ENCODE peak calls at places on chromosomes 12 and 14, in four cellular contexts. One of them, this sample, is unnamed.

GRCh38 chr12:88417531-88417930 is 162.7 kb downstream of the KITLG start:
- DNase-seq in NCI-H748 treated with DMSO at 0.1 percent for 48 hours: peak; percentile 54
- DNase-seq in activated naive CD4-positive, alpha-beta T cell: no peak
- DNase-seq in aorta: no peak
- DNase-seq in this sample: no peak

GRCh38 chr14:61511558-61511924 is 183.8 kb upstream of the HIF1A start:
- DNase-seq in activated naive CD4-positive, alpha-beta T cell: peak; percentile 24
- DNase-seq in NCI-H748 treated with DMSO at 0.1 percent for 48 hours: no peak
- DNase-seq in aorta: no peak
- DNase-seq in this sample: peak; percentile 67

GRCh38 chr14:68215628-68216027 is 396.0 kb downstream of the RAD51B start:
- DNase-seq in activated naive CD4-positive, alpha-beta T cell: no peak
- DNase-seq in NCI-H748 treated with DMSO at 0.1 percent for 48 hours: no peak
- DNase-seq in aorta: no peak
- DNase-seq in this sample: no peak

GRCh38 chr12:117384735-117385134 is 23.3 kb upstream of the NOS1 start:
- DNase-seq in activated naive CD4-positive, alpha-beta T cell: no peak
- DNase-seq in aorta: no peak
- DNase-seq in NCI-H748 treated with DMSO at 0.1 percent for 48 hours: no peak
- DNase-seq in this sample: no peak

GRCh38 chr12:119594772-119595445 is 1.3 kb downstream of the TMEM233 start:
- DNase-seq in NCI-H748 treated with DMSO at 0.1 percent for 48 hours: no peak
- DNase-seq in activated naive CD4-positive, alpha-beta T cell: no peak
- DNase-seq in aorta: no peak
- DNase-seq in this sample: no peak

GRCh38 chr12:98939350-98939749 is 294.3 kb downstream of the APAF1 start:
- DNase-seq in activated naive CD4-positive, alpha-beta T cell: no peak
- DNase-seq in NCI-H748 treated with DMSO at 0.1 percent for 48 hours: peak; percentile 4
- DNase-seq in aorta: no peak
- DNase-seq in this sample: no peak

GRCh38 chr12:47562201-47562600 is 143.6 kb downstream of the RPAP3 start:
- DNase-seq in activated naive CD4-positive, alpha-beta T cell: no peak
- DNase-seq in NCI-H748 treated with DMSO at 0.1 percent for 48 hours: no peak
- DNase-seq in aorta: no peak
- DNase-seq in this sample: no peak

GRCh38 chr14:71855399-71856036 is 76.7 kb upstream of the RGS6 start:
- DNase-seq in aorta: peak; percentile 73
- DNase-seq in NCI-H748 treated with DMSO at 0.1 percent for 48 hours: peak; percentile 26
- DNase-seq in activated naive CD4-positive, alpha-beta T cell: peak; percentile 19
- DNase-seq in this sample: no peak

GRCh38 chr12:67681941-67682340 is 33.4 kb downstream of the DYRK2 start:
- DNase-seq in aorta: no peak
- DNase-seq in NCI-H748 treated with DMSO at 0.1 percent for 48 hours: no peak
- DNase-seq in activated naive CD4-positive, alpha-beta T cell: no peak
- DNase-seq in this sample: no peak

GRCh38 chr12:14514154-14514842 is 53.4 kb downstream of the PLBD1 start:
- DNase-seq in NCI-H748 treated with DMSO at 0.1 percent for 48 hours: peak; percentile 66
- DNase-seq in activated naive CD4-positive, alpha-beta T cell: no peak
- DNase-seq in aorta: no peak
- DNase-seq in this sample: peak; percentile 72

GRCh38 chr14:74516451-74517155 is 23.0 kb downstream of the ISCA2 start:
- DNase-seq in aorta: peak; percentile 70
- DNase-seq in NCI-H748 treated with DMSO at 0.1 percent for 48 hours: no peak
- DNase-seq in activated naive CD4-positive, alpha-beta T cell: no peak
- DNase-seq in this sample: no peak

GRCh38 chr12:2142068-2142467 is 89.3 kb downstream of the CACNA1C start:
- DNase-seq in aorta: no peak
- DNase-seq in activated naive CD4-positive, alpha-beta T cell: no peak
- DNase-seq in NCI-H748 treated with DMSO at 0.1 percent for 48 hours: no peak
- DNase-seq in this sample: no peak

GRCh38 chr14:104016873-104017650 is 68.4 kb upstream of the ASPG start:
- DNase-seq in NCI-H748 treated with DMSO at 0.1 percent for 48 hours: no peak
- DNase-seq in activated naive CD4-positive, alpha-beta T cell: no peak
- DNase-seq in aorta: no peak
- DNase-seq in this sample: no peak

GRCh38 chr12:1525858-1526257 is 68.5 kb downstream of the FBXL14 start:
- DNase-seq in NCI-H748 treated with DMSO at 0.1 percent for 48 hours: no peak
- DNase-seq in aorta: no peak
- DNase-seq in activated naive CD4-positive, alpha-beta T cell: no peak
- DNase-seq in this sample: no peak

GRCh38 chr12:128578045-128578444 is 245.7 kb downstream of the SLC15A4 start:
- DNase-seq in aorta: no peak
- DNase-seq in NCI-H748 treated with DMSO at 0.1 percent for 48 hours: no peak
- DNase-seq in activated naive CD4-positive, alpha-beta T cell: no peak
- DNase-seq in this sample: no peak

GRCh38 chr12:49342066-49342913 is 4.4 kb upstream of the DNAJC22 start:
- DNase-seq in activated naive CD4-positive, alpha-beta T cell: peak; percentile 52
- DNase-seq in NCI-H748 treated with DMSO at 0.1 percent for 48 hours: peak; percentile 88
- DNase-seq in aorta: peak; percentile 85
- DNase-seq in this sample: no peak

GRCh38 chr14:69360438-69361108 is 37.5 kb downstream of the ERH start:
- DNase-seq in NCI-H748 treated with DMSO at 0.1 percent for 48 hours: no peak
- DNase-seq in aorta: no peak
- DNase-seq in activated naive CD4-positive, alpha-beta T cell: no peak
- DNase-seq in this sample: no peak

GRCh38 chr12:3137268-3137761 is 60.1 kb downstream of the TSPAN9 start:
- DNase-seq in activated naive CD4-positive, alpha-beta T cell: no peak
- DNase-seq in NCI-H748 treated with DMSO at 0.1 percent for 48 hours: no peak
- DNase-seq in aorta: peak; percentile 74
- DNase-seq in this sample: peak; percentile 24

GRCh38 chr14:70162353-70162752 is 26.4 kb downstream of the SLC8A3 start:
- DNase-seq in NCI-H748 treated with DMSO at 0.1 percent for 48 hours: no peak
- DNase-seq in activated naive CD4-positive, alpha-beta T cell: no peak
- DNase-seq in aorta: no peak
- DNase-seq in this sample: no peak

GRCh38 chr14:100287202-100287997 is 18.8 kb downstream of the SLC25A29 start:
- DNase-seq in aorta: no peak
- DNase-seq in NCI-H748 treated with DMSO at 0.1 percent for 48 hours: no peak
- DNase-seq in activated naive CD4-positive, alpha-beta T cell: no peak
- DNase-seq in this sample: peak; percentile 12

GRCh38 chr14:98897605-98898309 is 374.2 kb downstream of the BCL11B start:
- DNase-seq in aorta: no peak
- DNase-seq in activated naive CD4-positive, alpha-beta T cell: no peak
- DNase-seq in NCI-H748 treated with DMSO at 0.1 percent for 48 hours: no peak
- DNase-seq in this sample: no peak

GRCh38 chr14:67514650-67515385 is 18.3 kb upstream of the PLEKHH1 start:
- DNase-seq in aorta: peak; percentile 69
- DNase-seq in NCI-H748 treated with DMSO at 0.1 percent for 48 hours: no peak
- DNase-seq in activated naive CD4-positive, alpha-beta T cell: no peak
- DNase-seq in this sample: no peak

GRCh38 chr12:120688527-120689071 is 1.6 kb downstream of the MLEC start:
- DNase-seq in aorta: no peak
- DNase-seq in NCI-H748 treated with DMSO at 0.1 percent for 48 hours: no peak
- DNase-seq in activated naive CD4-positive, alpha-beta T cell: no peak
- DNase-seq in this sample: no peak

GRCh38 chr14:104095426-104096310 is 10.2 kb downstream of the ASPG start:
- DNase-seq in aorta: peak; percentile 38
- DNase-seq in NCI-H748 treated with DMSO at 0.1 percent for 48 hours: no peak
- DNase-seq in activated naive CD4-positive, alpha-beta T cell: no peak
- DNase-seq in this sample: no peak

GRCh38 chr14:74404435-74404834 is 21.6 kb downstream of the SYNDIG1L start:
- DNase-seq in activated naive CD4-positive, alpha-beta T cell: no peak
- DNase-seq in NCI-H748 treated with DMSO at 0.1 percent for 48 hours: no peak
- DNase-seq in aorta: no peak
- DNase-seq in this sample: no peak

GRCh38 chr14:21220874-21221477 is 48.3 kb downstream of the HNRNPC start:
- DNase-seq in aorta: no peak
- DNase-seq in NCI-H748 treated with DMSO at 0.1 percent for 48 hours: no peak
- DNase-seq in activated naive CD4-positive, alpha-beta T cell: no peak
- DNase-seq in this sample: no peak